ENCODE peak calls at places on chromosomes 6 and 20, in six cellular contexts. T, W, Y, F, Z and B are unnamed samples. For H3K36me3, the result is how much of the 10 kb centered on the place peaks cover.

GRCh38 chr6:151633517-151634335 is 139.9 kb downstream of the CCDC170 start:
- DNase-seq in Y (no peak), F (no peak), W (no peak), Z (no peak), T (no peak), B (no peak)

GRCh38 chr20:16434087-16434664 is 139.1 kb downstream of the KIF16B start:
- DNase-seq in F (peak), W (peak), T (peak), Z (peak), Y (peak), B (peak)

GRCh38 chr20:35283441-35284266 is 918 bp downstream of the EIF6 start:
- DNase-seq in T (peak), W (no peak), Z (no peak), Y (no peak), F (no peak), B (peak)

GRCh38 chr6:161487694-161488093 is 213.8 kb upstream of the AGPAT4 start:
- DNase-seq in F (no peak), W (no peak), T (no peak), Y (no peak), Z (no peak), B (no peak)

GRCh38 chr6:33427585-33428218 is 7.8 kb downstream of the SYNGAP1 start:
- DNase-seq in T (peak), F (peak), Y (peak), W (peak), Z (no peak), B (peak)

GRCh38 chr20:7722564-7722963 is 217.7 kb downstream of the HAO1 start:
- DNase-seq in Y (no peak), T (no peak), W (no peak), F (no peak), Z (no peak), B (no peak)

GRCh38 chr20:17747431-17747846 is 47.7 kb downstream of the BANF2 start:
- DNase-seq in W (no peak), T (peak), Y (no peak), Z (no peak), F (no peak), B (no peak)

GRCh38 chr6:86856937-86857563 is 80.3 kb upstream of the HTR1E start:
- DNase-seq in T (peak), F (no peak), Y (peak), W (peak), Z (no peak), B (peak)

GRCh38 chr6:47335456-47335855 is 25.8 kb upstream of the TNFRSF21 start:
- DNase-seq in T (no peak), Z (peak), W (no peak), Y (peak), F (no peak), B (no peak)

GRCh38 chr6:168537485-168537884 is 96.5 kb downstream of the SMOC2 start:
- DNase-seq in T (no peak), Z (no peak), W (no peak), F (no peak), Y (no peak), B (no peak)

GRCh38 chr6:29953706-29954105 is 11.4 kb downstream of the HLA-A start:
- DNase-seq in Z (no peak), F (no peak), W (no peak), T (no peak), Y (no peak), B (no peak)

GRCh38 chr6:37882724-37883413 is 63.3 kb downstream of the ZFAND3 start:
- DNase-seq in Y (no peak), T (peak), W (no peak), F (no peak), Z (no peak), B (no peak)

GRCh38 chr6:130466052-130466743 is 100.4 kb downstream of the TMEM200A start:
- DNase-seq in Z (no peak), T (no peak), Y (no peak), W (no peak), F (no peak), B (no peak)

GRCh38 chr6:29800254-29800653 is 27.4 kb upstream of the HLA-G start:
- DNase-seq in T (no peak), Y (no peak), F (no peak), W (no peak), Z (no peak), B (no peak)

GRCh38 chr6:155187096-155187495 is 76.7 kb upstream of the CLDN20 start:
- DNase-seq in W (no peak), Y (no peak), Z (no peak), F (no peak), T (peak), B (no peak)

GRCh38 chr6:35519313-35520015 is 6.8 kb upstream of the TULP1 start:
- DNase-seq in T (no peak), W (no peak), Z (no peak), F (no peak), Y (no peak), B (no peak)

GRCh38 chr20:1526896-1527295 is 30.6 kb downstream of the SIRPD start:
- DNase-seq in Y (no peak), W (no peak), F (no peak), T (no peak), Z (no peak), B (no peak)

GRCh38 chr6:117605169-117605826 is 3.0 kb upstream of the GOPC start:
- DNase-seq in Z (peak), Y (peak), T (peak), W (peak), F (no peak), B (peak)

GRCh38 chr6:129632081-129632758 is 77.8 kb downstream of the ARHGAP18 start:
- DNase-seq in Z (no peak), W (no peak), Y (no peak), T (no peak), F (no peak), B (no peak)

GRCh38 chr20:44861547-44862006 is 23.9 kb upstream of the YWHAB start:
- DNase-seq in F (no peak), T (peak), W (no peak), Z (no peak), Y (no peak), B (no peak)

GRCh38 chr6:3228791-3229565 is 1.5 kb upstream of the TUBB2B start:
- DNase-seq in Y (no peak), T (no peak), F (peak), W (no peak), Z (no peak), B (peak)

GRCh38 chr20:2299301-2299700 is 3.5 kb downstream of the TGM3 start:
- DNase-seq in Y (no peak), W (no peak), Z (no peak), T (no peak), F (peak), B (no peak)

GRCh38 chr20:3729378-3729777 is 3.1 kb upstream of the HSPA12B start:
- DNase-seq in Y (no peak), F (peak), W (no peak), Z (no peak), T (no peak), B (no peak)

GRCh38 chr6:155380666-155381332 is 66.5 kb upstream of the TFB1M start:
- DNase-seq in F (no peak), T (no peak), Y (peak), Z (no peak), W (no peak), B (no peak)

GRCh38 chr6:116564296-116564695 is 7.0 kb upstream of the RWDD1 start:
- DNase-seq in T (peak), F (no peak), W (no peak), Y (no peak), Z (no peak), B (no peak)

GRCh38 chr20:38094968-38095689 is 61.6 kb downstream of the RPRD1B start:
- DNase-seq in Z (no peak), T (no peak), F (no peak), W (no peak), Y (no peak), B (peak)

GRCh38 chr20:22701679-22702308 is 117.4 kb upstream of the FOXA2 start:
- DNase-seq in T (no peak), W (no peak), Z (no peak), Y (no peak), F (no peak), B (no peak)

GRCh38 chr20:699811-700338 is 24.3 kb upstream of the SCRT2 start:
- DNase-seq in Z (no peak), T (peak), Y (no peak), W (peak), F (no peak), B (no peak)

GRCh38 chr6:150025201-150025917 is at the start of gene RAET1L:
- DNase-seq in Y (no peak), Z (no peak), T (peak), F (no peak), W (no peak), B (no peak)

GRCh38 chr20:25316506-25317190 is 68.8 kb downstream of the PYGB start:
- DNase-seq in Y (no peak), T (no peak), W (no peak), F (peak), Z (no peak), B (no peak)

GRCh38 chr6:2209226-2209809 is 36.1 kb downstream of the GMDS start:
- DNase-seq in Z (peak), F (no peak), T (no peak), W (peak), Y (peak), B (peak)

GRCh38 chr6:100267721-100268123 is 197.0 kb downstream of the SIM1 start:
- DNase-seq in W (no peak), F (no peak), Y (no peak), T (no peak), Z (no peak), B (no peak)

GRCh38 chr6:31350551-31350950 is 6.4 kb downstream of the HLA-B start:
- DNase-seq in T (no peak), Z (no peak), W (no peak), F (no peak), Y (peak), B (no peak)

GRCh38 chr6:125444234-125444949 is 142.6 kb upstream of the HDDC2 start:
- DNase-seq in Z (no peak), T (peak), Y (no peak), F (peak), W (no peak), B (peak)

GRCh38 chr20:45433316-45433715 is 17.4 kb downstream of the PIGT start:
- DNase-seq in Z (no peak), W (no peak), Y (no peak), F (no peak), T (peak), B (no peak)

GRCh38 chr20:46674253-46675083 is 14.8 kb downstream of the TP53RK start:
- DNase-seq in Z (no peak), T (peak), F (no peak), Y (no peak), W (no peak), B (no peak)

GRCh38 chr6:165184192-165184979 is 125.0 kb downstream of the C6orf118 start:
- DNase-seq in T (no peak), Y (no peak), F (no peak), W (no peak), Z (no peak), B (no peak)

GRCh38 chr6:130176378-130176777 is 46.4 kb downstream of the SAMD3 start:
- DNase-seq in T (no peak), Z (no peak), F (no peak), Y (no peak), W (no peak), B (no peak)

GRCh38 chr20:41017448-41018042 is 11.1 kb upstream of the TOP1 start:
- DNase-seq in T (no peak), Y (no peak), F (no peak), W (no peak), Z (no peak), B (no peak)

GRCh38 chr6:135837735-135838449 is 13.6 kb upstream of the PDE7B start:
- DNase-seq in W (no peak), Z (no peak), Y (no peak), T (peak), F (no peak), B (no peak)

GRCh38 chr6:135830971-135831370 is 20.5 kb upstream of the PDE7B start:
- DNase-seq in W (no peak), F (no peak), T (no peak), Y (no peak), Z (no peak), B (no peak)

GRCh38 chr6:135830452-135830851 is 21.0 kb upstream of the PDE7B start:
- DNase-seq in Z (no peak), W (no peak), F (no peak), Y (no peak), T (no peak), B (no peak)

GRCh38 chr6:135832186-135832585 is 19.3 kb upstream of the PDE7B start:
- DNase-seq in Y (no peak), T (no peak), W (no peak), Z (no peak), F (no peak), B (peak)

DNA sequence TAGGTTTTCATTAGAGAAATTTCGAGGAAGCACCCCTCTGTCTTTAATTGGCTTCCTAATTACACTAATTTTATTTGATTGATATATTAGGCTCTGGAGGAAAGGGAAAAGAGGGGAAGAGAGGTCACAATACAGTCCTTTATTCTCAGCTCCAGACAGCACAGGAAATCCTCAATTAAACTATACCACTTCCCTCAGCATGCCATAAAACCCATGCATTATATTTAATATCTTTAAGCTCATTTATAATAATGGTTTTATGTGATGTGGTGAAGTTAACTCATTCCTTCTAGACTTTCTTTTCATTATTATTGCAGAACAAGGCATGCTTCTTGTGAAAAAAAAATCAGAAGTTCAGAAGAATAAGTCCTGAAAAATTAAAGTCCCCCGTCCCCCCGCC is 17.7 kb upstream of the PDE7B start:
- DNase-seq in F (no peak), T (no peak), Z (no peak), W (no peak), Y (no peak), B (no peak)
- H3K27ac ChIP-seq in F (no peak), T (no peak), Z (no peak), W (no peak), Y (no peak), B (no peak)

GRCh38 chr20:63641792-63642517 is 11.3 kb downstream of the STMN3 start:
- DNase-seq in F (peak), Z (peak), Y (peak), T (peak), W (peak), B (peak)

GRCh38 chr20:63641146-63641791 is 12.0 kb downstream of the STMN3 start:
- DNase-seq in T (peak), F (no peak), Z (no peak), W (no peak), Y (no peak), B (no peak)

GRCh38 chr20:63636752-63637633 is 10.1 kb upstream of the GMEB2 start:
- DNase-seq in W (no peak), Y (no peak), F (no peak), T (peak), Z (no peak), B (no peak)

GRCh38 chr20:63640086-63640485 is 13.1 kb downstream of the STMN3 start:
- DNase-seq in F (no peak), Z (no peak), T (no peak), W (no peak), Y (no peak), B (no peak)

DNA sequence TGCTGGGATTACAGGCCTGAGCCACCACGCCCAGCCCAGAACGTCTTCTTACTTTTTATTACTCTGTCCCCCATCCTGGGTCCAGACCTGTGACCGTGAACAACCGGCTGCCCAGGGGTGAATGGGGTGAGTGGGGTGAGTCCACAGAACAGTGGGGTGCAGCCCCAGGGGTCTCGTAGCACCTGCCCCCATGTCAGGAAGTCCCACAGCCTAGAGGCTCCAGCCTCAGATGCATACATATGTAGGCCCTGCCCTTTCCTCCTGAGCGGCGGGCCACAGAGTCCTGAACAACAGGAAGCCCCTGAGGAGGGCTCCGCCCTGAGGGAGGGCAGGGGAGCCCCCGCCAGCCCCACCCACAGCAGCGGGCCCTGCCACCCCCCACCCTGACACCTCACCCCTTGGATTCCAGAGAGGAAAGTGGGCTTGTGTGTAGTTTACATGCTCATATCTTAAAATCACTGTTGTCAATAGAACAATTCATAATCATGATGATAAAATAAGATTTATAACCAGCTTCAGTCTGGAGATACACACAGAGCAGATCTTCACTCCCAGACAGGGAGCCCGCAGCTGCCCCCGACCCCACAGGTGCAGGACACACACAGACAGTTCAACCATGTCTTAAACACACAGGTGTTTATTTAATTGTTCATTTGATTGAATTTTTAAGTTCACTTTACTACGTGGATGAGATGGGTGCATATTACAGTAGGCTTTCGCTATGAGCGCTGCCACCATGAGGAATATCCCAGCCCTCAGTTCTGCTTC is 12.4 kb upstream of the GMEB2 start:
- DNase-seq in W (no peak), T (no peak), Z (no peak), Y (peak), F (no peak), B (no peak)
- H3K4me3 ChIP-seq in W (no peak), T (no peak), Z (no peak), Y (peak), F (no peak), B (no peak)

DNA sequence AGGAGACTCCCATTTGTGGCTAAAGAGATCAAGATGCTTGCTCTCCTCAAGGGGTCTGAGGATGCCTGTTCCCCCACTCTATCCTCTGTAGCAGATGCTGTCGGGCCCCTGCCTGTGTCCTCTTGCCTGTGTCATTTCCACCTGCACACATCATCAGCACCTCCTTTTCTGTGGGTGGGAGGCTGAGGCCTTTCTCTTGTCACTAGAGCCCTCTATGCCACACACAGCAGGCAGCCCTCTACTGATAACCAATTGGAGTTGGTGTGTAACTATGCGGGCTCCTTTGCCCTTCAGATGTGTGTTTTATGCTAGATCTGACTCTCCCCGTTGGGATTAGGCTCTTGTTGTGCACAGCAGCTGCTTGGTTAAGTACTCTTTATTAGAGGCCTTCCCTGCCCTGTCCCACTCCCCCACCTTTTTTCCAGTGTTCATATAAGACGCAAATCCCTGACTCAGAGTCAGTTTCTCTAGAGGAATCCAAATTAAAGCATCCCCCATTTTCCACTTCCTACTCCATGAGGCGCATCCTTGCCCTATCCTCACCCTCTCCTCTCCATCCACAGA is 7.7 kb downstream of the TREML2 start:
- DNase-seq in Z (no peak), F (no peak), T (no peak), Y (no peak), W (no peak), B (peak)
- H3K36me3 ChIP-seq in Z (under half), F (under half), T (under half), Y (half or more), W (under half), B (under half)

GRCh38 chr6:11459002-11459658 is 78.4 kb upstream of the TMEM170B start:
- DNase-seq in Y (peak), W (no peak), F (no peak), T (no peak), Z (peak), B (no peak)

GRCh38 chr6:11458509-11458908 is 79.0 kb upstream of the TMEM170B start:
- DNase-seq in W (no peak), Y (no peak), F (no peak), Z (no peak), T (no peak), B (no peak)

GRCh38 chr6:11462742-11463414 is 74.7 kb upstream of the TMEM170B start:
- DNase-seq in F (no peak), W (no peak), Y (no peak), T (no peak), Z (no peak), B (no peak)

GRCh38 chr6:11460837-11461661 is 76.5 kb upstream of the TMEM170B start:
- DNase-seq in W (no peak), Y (peak), Z (peak), F (no peak), T (no peak), B (no peak)

DNA sequence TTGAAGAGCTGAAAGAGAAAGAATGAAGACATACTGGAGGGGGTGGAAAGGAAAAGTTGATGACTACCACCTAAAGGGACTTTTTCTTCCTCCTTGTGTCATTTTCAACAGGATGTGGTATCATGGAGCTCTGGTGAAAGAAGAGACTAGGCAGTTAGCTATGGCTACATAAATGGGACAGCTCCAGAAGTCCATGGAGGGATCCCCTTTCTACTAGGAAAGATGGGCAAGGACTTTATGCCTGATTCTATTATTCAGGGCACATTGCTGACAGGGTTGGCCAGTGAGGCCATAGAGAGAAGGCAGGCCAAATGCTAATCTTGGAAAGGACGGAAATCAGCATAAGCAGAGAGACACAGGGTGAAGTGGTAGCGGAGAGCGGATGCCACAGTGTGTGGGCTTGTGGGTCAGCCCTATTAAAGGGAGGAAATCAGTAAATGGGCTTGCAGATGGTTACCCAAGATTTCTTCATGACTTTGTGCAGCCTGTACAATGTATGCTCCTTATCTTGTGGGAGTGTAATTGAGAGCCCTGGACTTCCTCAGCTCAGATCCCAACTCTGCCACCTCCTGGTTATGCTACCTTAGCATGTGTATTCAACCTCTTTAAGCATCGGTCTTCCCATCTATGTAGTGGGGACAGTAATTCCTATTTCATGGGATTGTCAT is 77.4 kb upstream of the TMEM170B start:
- DNase-seq in F (no peak), T (no peak), Y (peak), W (no peak), Z (peak), B (no peak)
- H3K27ac ChIP-seq in F (peak), T (no peak), Y (peak), W (no peak), Z (peak), B (no peak)

GRCh38 chr20:33773412-33774089 is 37.6 kb upstream of the CHMP4B start:
- DNase-seq in T (no peak), Z (peak), F (no peak), W (no peak), Y (peak), B (no peak)
- H3K4me3 ChIP-seq in T (no peak), Z (no peak), F (no peak), W (no peak), Y (no peak), B (no peak)

GRCh38 chr20:63280929-63281545 is 8.4 kb downstream of the ARFGAP1 start:
- DNase-seq in Z (no peak), F (no peak), T (no peak), Y (no peak), W (peak), B (peak)
- H3K36me3 ChIP-seq in Z (under half), F (half or more), T (half or more), Y (under half), W (half or more), B (half or more)